ENCODE peak calls at places on chromosomes 11 and 22, in six cellular contexts. U, G, O, Z, I and C are unnamed samples.

GRCh38 chr22:37913233-37913721 is 7.2 kb downstream of the MICALL1 start:
- DNase-seq in Z (peak), I (no peak), G (no peak), U (peak), O (no peak), C (peak)

GRCh38 chr11:12266943-12267342 is 110.4 kb upstream of the PARVA start:
- DNase-seq in G (no peak), I (no peak), O (no peak), Z (no peak), U (no peak), C (no peak)

GRCh38 chr11:69915501-69916250 is 96.5 kb upstream of the FGF3 start:
- DNase-seq in G (peak), I (peak), U (peak), Z (peak), O (peak), C (peak)

GRCh38 chr22:30424471-30425326 is 869 bp upstream of the MTFP1 start:
- DNase-seq in O (peak), I (no peak), G (no peak), Z (no peak), U (no peak), C (no peak)

GRCh38 chr11:61947486-61948210 is 2.5 kb upstream of the BEST1 start:
- DNase-seq in I (peak), U (peak), Z (peak), G (peak), O (peak), C (peak)

GRCh38 chr11:2704356-2704755 is 4.6 kb upstream of the KCNQ1OT1 start:
- DNase-seq in U (no peak), G (no peak), I (no peak), Z (no peak), O (no peak), C (no peak)

GRCh38 chr11:64854534-64855502 is 10.4 kb upstream of the CDC42BPG start:
- DNase-seq in Z (peak), O (peak), G (peak), I (peak), U (peak), C (peak)

GRCh38 chr22:19143967-19144400 is 467 bp downstream of the ESS2 start:
- DNase-seq in U (peak), I (peak), Z (no peak), G (no peak), O (no peak), C (peak)

GRCh38 chr11:30424851-30425250 is 101.9 kb downstream of the ARL14EP start:
- DNase-seq in Z (no peak), O (no peak), U (no peak), I (no peak), G (no peak), C (no peak)

GRCh38 chr11:67382481-67383136 is 9.2 kb upstream of the RAD9A start:
- DNase-seq in G (peak), U (peak), I (no peak), Z (peak), O (peak), C (peak)

GRCh38 chr11:116837231-116838091 is at the start of gene APOA1:
- DNase-seq in G (peak), I (no peak), O (no peak), Z (no peak), U (no peak), C (peak)

GRCh38 chr11:61715877-61716276 is 35.7 kb downstream of the DAGLA start:
- DNase-seq in U (no peak), Z (no peak), O (no peak), G (peak), I (no peak), C (no peak)

GRCh38 chr11:84958295-84958694 is 668.8 kb downstream of the DLG2 start:
- DNase-seq in I (no peak), G (no peak), Z (no peak), O (no peak), U (no peak), C (no peak)

GRCh38 chr11:9796854-9797253 is 133.0 kb downstream of the SWAP70 start:
- DNase-seq in I (no peak), Z (no peak), O (peak), G (no peak), U (no peak), C (no peak)

GRCh38 chr22:48347311-48347710 is 1480.4 kb downstream of the BRD1 start:
- DNase-seq in I (no peak), Z (no peak), O (no peak), G (no peak), U (no peak), C (no peak)

GRCh38 chr11:82814379-82814778 is 80.7 kb upstream of the FAM181B start:
- DNase-seq in G (no peak), Z (no peak), O (no peak), U (no peak), I (no peak), C (no peak)

GRCh38 chr22:36073476-36073875 is 44.9 kb upstream of the RBFOX2 start:
- DNase-seq in G (no peak), U (no peak), Z (no peak), O (no peak), I (peak), C (no peak)

GRCh38 chr22:40452730-40453487 is 82.5 kb downstream of the SGSM3 start:
- DNase-seq in O (no peak), U (no peak), G (no peak), I (peak), Z (no peak), C (no peak)

GRCh38 chr11:26073646-26074045 is 258.3 kb upstream of the ANO3 start:
- DNase-seq in I (no peak), Z (no peak), U (no peak), G (no peak), O (no peak), C (no peak)

GRCh38 chr11:7628660-7629059 is 44.6 kb downstream of the CYB5R2 start:
- DNase-seq in G (no peak), I (no peak), O (no peak), Z (no peak), U (no peak), C (no peak)

GRCh38 chr11:64339754-64340408 is at the start of gene CCDC88B:
- DNase-seq in U (no peak), Z (peak), I (no peak), O (no peak), G (peak), C (peak)

GRCh38 chr22:37498289-37498909 is 12.2 kb upstream of the MFNG start:
- DNase-seq in U (peak), Z (no peak), O (no peak), I (no peak), G (peak), C (no peak)

GRCh38 chr11:77879218-77879617 is 58.3 kb downstream of the AAMDC start:
- DNase-seq in O (peak), U (no peak), Z (peak), G (no peak), I (no peak), C (no peak)

GRCh38 chr11:94895971-94896370 is 77.4 kb downstream of the CWC15 start:
- DNase-seq in G (no peak), I (peak), O (no peak), U (no peak), Z (no peak), C (no peak)

GRCh38 chr22:29511126-29511854 is 31.3 kb downstream of the NEFH start:
- DNase-seq in I (no peak), G (no peak), Z (no peak), O (no peak), U (no peak), C (no peak)

GRCh38 chr11:60852060-60852638 is 3.6 kb downstream of the PTGDR2 start:
- DNase-seq in U (no peak), O (no peak), G (peak), Z (no peak), I (no peak), C (peak)

GRCh38 chr22:23149743-23150238 is 4.5 kb downstream of the RAB36 start:
- DNase-seq in I (no peak), O (no peak), U (peak), G (no peak), Z (no peak), C (no peak)

GRCh38 chr22:22178566-22178965 is 66.0 kb upstream of the VPREB1 start:
- DNase-seq in O (no peak), I (no peak), Z (no peak), U (no peak), G (no peak), C (no peak)

GRCh38 chr11:45413156-45413833 is 127.2 kb upstream of the SYT13 start:
- DNase-seq in Z (no peak), I (no peak), U (no peak), O (no peak), G (no peak), C (no peak)

GRCh38 chr22:44423556-44423955 is 74.5 kb downstream of the RTL6 start:
- DNase-seq in Z (no peak), O (no peak), U (no peak), I (no peak), G (no peak), C (no peak)

GRCh38 chr11:106276126-106276525 is 198.7 kb downstream of the AASDHPPT start:
- DNase-seq in U (no peak), O (no peak), I (peak), Z (no peak), G (no peak), C (no peak)

GRCh38 chr22:37752189-37753061 is 55.3 kb upstream of the GCAT start:
- DNase-seq in I (peak), G (peak), Z (peak), U (no peak), O (peak), C (peak)

GRCh38 chr11:61923166-61924015 is 6.0 kb upstream of the RAB3IL1 start:
- DNase-seq in I (peak), G (no peak), U (peak), Z (peak), O (peak), C (peak)

GRCh38 chr11:69636512-69636866 is 4.5 kb upstream of the CCND1 start:
- DNase-seq in G (peak), Z (peak), I (peak), O (peak), U (no peak), C (peak)

GRCh38 chr11:112037527-112037926 is 12.3 kb downstream of the DLAT start:
- DNase-seq in U (no peak), I (no peak), G (no peak), O (no peak), Z (no peak), C (no peak)

GRCh38 chr22:41687901-41688364 is 734 bp downstream of the SNU13 start:
- DNase-seq in G (peak), Z (peak), O (peak), I (peak), U (peak), C (peak)

GRCh38 chr11:112364962-112365481 is 104.4 kb upstream of the PLET1 start:
- DNase-seq in O (no peak), Z (no peak), I (peak), U (no peak), G (no peak), C (no peak)

DNA sequence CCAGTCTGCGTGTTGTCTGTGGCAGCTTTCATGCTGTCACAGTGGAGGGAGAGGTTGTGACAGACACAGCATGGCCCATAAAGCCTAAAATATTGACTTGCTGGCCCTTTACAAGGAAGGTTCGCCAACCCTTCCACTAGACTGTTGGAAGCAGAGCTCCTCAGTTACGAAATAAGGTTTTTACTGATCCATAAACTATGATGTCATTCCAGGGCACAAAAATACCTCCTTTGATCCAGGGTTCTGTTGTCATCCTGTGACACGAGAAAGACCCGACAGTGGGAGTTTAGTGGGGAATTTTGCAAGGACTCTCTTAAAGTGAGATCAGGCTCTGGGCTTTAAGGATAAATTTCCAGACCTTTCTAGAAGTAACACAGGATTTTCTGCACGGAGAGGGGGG is 15.7 kb downstream of the BARX2 start:
- DNase-seq in G (no peak), I (no peak), Z (no peak), O (no peak), U (no peak), C (no peak)
- H3K27ac ChIP-seq in G (no peak), I (no peak), Z (no peak), O (no peak), U (no peak), C (no peak)

GRCh38 chr22:50482107-50483074 is 1.0 kb downstream of the ADM2 start:
- DNase-seq in G (peak), I (no peak), Z (no peak), U (no peak), O (no peak), C (no peak)

GRCh38 chr22:50483106-50483505 is 1.8 kb downstream of the ADM2 start:
- DNase-seq in G (peak), O (no peak), U (no peak), I (no peak), Z (no peak), C (no peak)

GRCh38 chr22:50479686-50480085 is 1.7 kb upstream of the ADM2 start:
- DNase-seq in Z (no peak), O (no peak), G (no peak), U (no peak), I (no peak), C (no peak)

GRCh38 chr22:50481440-50482106 is at the start of gene ADM2:
- DNase-seq in I (no peak), Z (no peak), O (no peak), U (peak), G (peak), C (peak)

GRCh38 chr22:50481045-50481439 is 301 bp upstream of the ADM2 start:
- DNase-seq in U (no peak), I (no peak), G (peak), O (no peak), Z (no peak), C (no peak)
- H3K4me3 ChIP-seq in U (peak), I (no peak), G (peak), O (no peak), Z (peak), C (peak)

DNA sequence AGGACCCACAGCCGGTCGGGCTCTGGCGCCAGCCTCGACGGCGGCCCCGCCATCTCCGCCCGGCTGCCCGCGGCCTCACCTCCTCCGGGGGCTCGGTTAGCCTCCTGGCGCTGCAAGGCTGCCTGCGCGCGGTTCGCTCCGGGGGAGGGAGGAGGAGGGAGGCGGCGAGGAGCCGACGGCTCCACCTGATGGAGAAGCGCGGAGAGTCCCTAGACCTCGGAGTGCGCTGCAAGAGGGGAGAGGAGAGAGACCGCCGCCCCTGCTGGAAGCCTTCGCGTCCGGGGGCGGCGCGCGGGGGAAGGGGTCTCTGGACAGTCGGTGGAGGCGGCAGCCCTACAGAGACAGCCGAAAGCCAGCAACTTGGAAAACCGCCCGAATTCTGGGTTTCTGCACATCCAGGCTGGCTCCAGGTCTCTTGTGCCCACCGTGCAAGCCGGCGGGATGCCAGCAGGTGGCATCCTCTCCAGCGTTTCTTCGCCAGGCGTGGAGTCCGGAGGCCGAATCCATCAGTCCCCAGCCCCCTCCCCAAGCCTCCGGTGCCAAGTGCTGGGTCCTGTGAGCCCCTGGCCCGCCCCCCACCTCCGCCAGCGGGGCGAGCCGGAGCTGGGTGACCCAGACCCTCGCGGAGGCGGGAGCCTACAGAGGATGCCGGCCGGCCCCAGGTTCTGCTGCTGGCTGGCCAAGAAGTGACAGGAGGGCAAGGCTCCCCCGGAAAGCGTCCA is 2.9 kb upstream of the KIRREL3 start:
- DNase-seq in Z (no peak), O (no peak), G (peak), I (peak), U (peak), C (peak)
- TF ChIP-seq CTCF in Z (no peak), O (no peak), G (peak), I (peak), U (no peak), C (peak)

GRCh38 chr11:102115557-102115956 is 5.3 kb downstream of the YAP1 start:
- DNase-seq in I (peak), Z (no peak), U (no peak), G (no peak), O (no peak), C (no peak)
- H3K27ac ChIP-seq in I (peak), Z (no peak), U (no peak), G (no peak), O (peak), C (peak)

DNA sequence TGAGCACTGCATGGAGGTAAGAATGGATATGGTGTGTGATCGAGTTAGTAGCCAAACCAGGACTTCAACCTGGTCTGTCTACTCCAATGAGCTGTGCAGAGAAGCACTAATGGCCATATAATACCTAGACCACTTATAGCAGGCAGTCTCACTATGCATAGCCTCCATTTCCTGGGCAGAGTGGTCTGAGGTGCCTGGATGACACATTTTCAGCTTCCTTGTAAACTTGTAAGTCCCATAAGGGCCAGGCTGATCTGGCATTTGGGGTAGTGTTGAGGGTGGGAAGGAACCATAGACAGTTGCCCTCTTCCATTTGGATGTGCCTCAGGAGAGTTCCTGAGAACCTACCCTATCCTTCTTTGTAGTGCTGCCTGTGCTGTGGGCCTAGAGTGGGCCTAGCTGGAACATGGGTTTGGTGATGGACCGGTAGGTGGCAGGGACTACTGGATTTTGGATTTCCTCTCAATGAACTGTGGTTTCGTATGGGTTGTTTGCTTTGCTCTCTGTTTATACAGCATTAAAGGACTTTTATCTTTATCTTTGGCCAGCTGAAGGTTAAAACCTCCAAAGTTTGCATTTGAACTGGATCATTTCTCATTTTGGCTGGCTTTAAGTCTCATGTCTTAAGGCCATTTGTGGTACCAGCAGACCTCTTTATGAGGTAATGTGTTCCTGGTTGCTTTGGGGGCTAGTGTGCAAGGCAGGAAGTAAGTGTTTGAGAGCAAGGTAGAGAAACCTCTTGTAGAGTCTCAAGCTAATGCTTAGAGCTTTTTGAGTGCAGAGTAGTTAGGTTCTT is 86.9 kb downstream of the STIM1 start:
- DNase-seq in O (no peak), Z (no peak), U (no peak), G (no peak), I (no peak), C (no peak)
- H3K4me3 ChIP-seq in O (no peak), Z (no peak), U (no peak), G (no peak), I (no peak), C (no peak)

GRCh38 chr11:113373981-113374560 is 13.5 kb upstream of the ANKK1 start:
- DNase-seq in U (no peak), G (no peak), O (no peak), I (no peak), Z (no peak), C (no peak)

GRCh38 chr11:113369411-113369810 is 18.2 kb upstream of the ANKK1 start:
- DNase-seq in Z (no peak), O (no peak), I (no peak), G (no peak), U (no peak), C (no peak)

GRCh38 chr11:113373306-113373705 is 14.3 kb upstream of the ANKK1 start:
- DNase-seq in I (peak), Z (no peak), O (no peak), U (no peak), G (no peak), C (peak)

GRCh38 chr11:113370634-113371033 is 16.9 kb upstream of the ANKK1 start:
- DNase-seq in O (no peak), G (no peak), Z (no peak), I (no peak), U (no peak), C (no peak)

DNA sequence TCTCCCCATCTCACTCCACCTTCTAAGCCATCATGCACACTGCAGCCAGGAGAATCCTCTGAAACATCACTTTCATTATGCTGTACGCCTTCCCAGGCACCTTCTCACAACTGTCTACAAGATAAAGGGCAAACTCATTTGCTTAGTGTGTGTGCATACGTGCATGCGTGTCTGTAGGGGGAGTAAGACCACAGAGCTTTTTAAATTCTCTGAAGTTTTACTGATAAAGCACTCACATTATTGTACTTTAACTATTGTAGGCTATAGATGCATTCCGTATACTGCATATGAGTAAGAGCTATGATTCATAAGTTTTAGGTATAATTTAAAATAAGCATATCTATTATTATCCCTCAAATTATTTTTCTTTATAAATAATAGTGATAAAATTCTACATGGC is 15.3 kb upstream of the ANKK1 start:
- DNase-seq in U (no peak), O (no peak), I (no peak), Z (no peak), G (no peak), C (no peak)
- TF ChIP-seq CTCF in U (no peak), O (no peak), I (peak), Z (no peak), G (no peak), C (no peak)